ENCODE peak calls at places on chromosomes 12 and 14, in ten cellular contexts. One of them, this sample, is unnamed. For H3K36me3, the result is how much of the 10 kb centered on the place peaks cover.

GRCh38 chr12:45425426-45425825 is 209.5 kb downstream of the ANO6 start:
- DNase-seq in transverse colon: no peak
- DNase-seq in aorta: no peak
- DNase-seq in stomach: no peak
- DNase-seq in MG63: no peak
- DNase-seq in heart right ventricle: no peak
- DNase-seq in small intestine: no peak
- DNase-seq in thyroid gland: no peak
- DNase-seq in gastrocnemius medialis: no peak
- DNase-seq in cardiac muscle cell: no peak
- DNase-seq in this sample: no peak

GRCh38 chr12:2682301-2683282 is 112.2 kb upstream of the FKBP4 start:
- DNase-seq in transverse colon: peak
- DNase-seq in aorta: peak
- DNase-seq in stomach: no peak
- DNase-seq in MG63: peak
- DNase-seq in heart right ventricle: no peak
- DNase-seq in small intestine: peak
- DNase-seq in thyroid gland: peak
- DNase-seq in gastrocnemius medialis: no peak
- DNase-seq in cardiac muscle cell: peak
- DNase-seq in this sample: no peak

GRCh38 chr12:95623554-95624170 is 72.4 kb upstream of the USP44 start:
- DNase-seq in transverse colon: peak
- DNase-seq in aorta: peak
- DNase-seq in stomach: peak
- DNase-seq in MG63: peak
- DNase-seq in heart right ventricle: peak
- DNase-seq in small intestine: peak
- DNase-seq in thyroid gland: peak
- DNase-seq in gastrocnemius medialis: no peak
- DNase-seq in cardiac muscle cell: peak
- DNase-seq in this sample: peak

GRCh38 chr12:127054531-127054930 is 1212.4 kb upstream of the TMEM132C start:
- DNase-seq in transverse colon: no peak
- DNase-seq in aorta: no peak
- DNase-seq in stomach: no peak
- DNase-seq in MG63: peak
- DNase-seq in heart right ventricle: no peak
- DNase-seq in small intestine: no peak
- DNase-seq in thyroid gland: no peak
- DNase-seq in gastrocnemius medialis: no peak
- DNase-seq in cardiac muscle cell: no peak
- DNase-seq in this sample: no peak

GRCh38 chr14:52950410-52950897 is 396 bp downstream of the FERMT2 start:
- DNase-seq in transverse colon: peak
- DNase-seq in aorta: peak
- DNase-seq in stomach: peak
- DNase-seq in MG63: peak
- DNase-seq in heart right ventricle: peak
- DNase-seq in small intestine: peak
- DNase-seq in thyroid gland: peak
- DNase-seq in gastrocnemius medialis: no peak
- DNase-seq in cardiac muscle cell: peak
- DNase-seq in this sample: no peak

GRCh38 chr12:51884676-51885229 is 3.1 kb upstream of the ANKRD33 start:
- DNase-seq in transverse colon: no peak
- DNase-seq in aorta: no peak
- DNase-seq in stomach: no peak
- DNase-seq in MG63: no peak
- DNase-seq in heart right ventricle: no peak
- DNase-seq in small intestine: peak
- DNase-seq in thyroid gland: no peak
- DNase-seq in gastrocnemius medialis: no peak
- DNase-seq in cardiac muscle cell: no peak
- DNase-seq in this sample: no peak

GRCh38 chr12:6332459-6332858 is 9.4 kb downstream of the TNFRSF1A start:
- DNase-seq in transverse colon: no peak
- DNase-seq in aorta: no peak
- DNase-seq in stomach: no peak
- DNase-seq in MG63: peak
- DNase-seq in heart right ventricle: no peak
- DNase-seq in small intestine: peak
- DNase-seq in thyroid gland: no peak
- DNase-seq in gastrocnemius medialis: no peak
- DNase-seq in cardiac muscle cell: no peak
- DNase-seq in this sample: no peak

GRCh38 chr14:66359500-66359899 is 126.7 kb upstream of the CCDC196 start:
- DNase-seq in transverse colon: no peak
- DNase-seq in aorta: no peak
- DNase-seq in stomach: no peak
- DNase-seq in MG63: no peak
- DNase-seq in heart right ventricle: peak
- DNase-seq in small intestine: peak
- DNase-seq in thyroid gland: no peak
- DNase-seq in gastrocnemius medialis: no peak
- DNase-seq in cardiac muscle cell: peak
- DNase-seq in this sample: no peak

GRCh38 chr12:64682572-64683277 is 72.4 kb downstream of the RASSF3 start:
- DNase-seq in transverse colon: peak
- DNase-seq in aorta: no peak
- DNase-seq in stomach: no peak
- DNase-seq in MG63: peak
- DNase-seq in heart right ventricle: peak
- DNase-seq in small intestine: no peak
- DNase-seq in thyroid gland: no peak
- DNase-seq in gastrocnemius medialis: no peak
- DNase-seq in cardiac muscle cell: peak
- DNase-seq in this sample: no peak

GRCh38 chr14:76985021-76985420 is 43.5 kb downstream of the IRF2BPL start:
- DNase-seq in transverse colon: no peak
- DNase-seq in aorta: no peak
- DNase-seq in stomach: no peak
- DNase-seq in MG63: no peak
- DNase-seq in heart right ventricle: no peak
- DNase-seq in small intestine: no peak
- DNase-seq in thyroid gland: no peak
- DNase-seq in gastrocnemius medialis: no peak
- DNase-seq in cardiac muscle cell: peak
- DNase-seq in this sample: no peak

GRCh38 chr12:52280319-52280795 is 5.9 kb downstream of the KRT86 start:
- DNase-seq in transverse colon: peak
- DNase-seq in aorta: peak
- DNase-seq in stomach: peak
- DNase-seq in MG63: peak
- DNase-seq in heart right ventricle: peak
- DNase-seq in small intestine: no peak
- DNase-seq in thyroid gland: peak
- DNase-seq in gastrocnemius medialis: no peak
- DNase-seq in cardiac muscle cell: no peak
- DNase-seq in this sample: peak

GRCh38 chr12:49920241-49920914 is 16.7 kb upstream of the FAIM2 start:
- DNase-seq in transverse colon: no peak
- DNase-seq in aorta: peak
- DNase-seq in stomach: no peak
- DNase-seq in MG63: peak
- DNase-seq in heart right ventricle: no peak
- DNase-seq in small intestine: no peak
- DNase-seq in thyroid gland: no peak
- DNase-seq in gastrocnemius medialis: no peak
- DNase-seq in cardiac muscle cell: no peak
- DNase-seq in this sample: no peak

GRCh38 chr12:49548822-49549648 is 10.2 kb downstream of the KCNH3 start:
- DNase-seq in transverse colon: peak
- DNase-seq in aorta: peak
- DNase-seq in stomach: peak
- DNase-seq in MG63: no peak
- DNase-seq in heart right ventricle: no peak
- DNase-seq in small intestine: no peak
- DNase-seq in thyroid gland: peak
- DNase-seq in gastrocnemius medialis: no peak
- DNase-seq in cardiac muscle cell: peak
- DNase-seq in this sample: no peak

GRCh38 chr14:69114763-69115162 is 38.2 kb downstream of the DCAF5 start:
- DNase-seq in transverse colon: no peak
- DNase-seq in aorta: no peak
- DNase-seq in stomach: no peak
- DNase-seq in MG63: no peak
- DNase-seq in heart right ventricle: no peak
- DNase-seq in small intestine: no peak
- DNase-seq in thyroid gland: no peak
- DNase-seq in gastrocnemius medialis: no peak
- DNase-seq in cardiac muscle cell: no peak
- DNase-seq in this sample: no peak
- H3K36me3 ChIP-seq in transverse colon: under half
- H3K36me3 ChIP-seq in aorta: under half
- H3K36me3 ChIP-seq in stomach: under half
- H3K36me3 ChIP-seq in MG63: under half
- H3K36me3 ChIP-seq in heart right ventricle: half or more
- H3K36me3 ChIP-seq in small intestine: under half
- H3K36me3 ChIP-seq in thyroid gland: under half
- H3K36me3 ChIP-seq in gastrocnemius medialis: under half
- H3K36me3 ChIP-seq in cardiac muscle cell: under half
- H3K36me3 ChIP-seq in this sample: half or more

DNA sequence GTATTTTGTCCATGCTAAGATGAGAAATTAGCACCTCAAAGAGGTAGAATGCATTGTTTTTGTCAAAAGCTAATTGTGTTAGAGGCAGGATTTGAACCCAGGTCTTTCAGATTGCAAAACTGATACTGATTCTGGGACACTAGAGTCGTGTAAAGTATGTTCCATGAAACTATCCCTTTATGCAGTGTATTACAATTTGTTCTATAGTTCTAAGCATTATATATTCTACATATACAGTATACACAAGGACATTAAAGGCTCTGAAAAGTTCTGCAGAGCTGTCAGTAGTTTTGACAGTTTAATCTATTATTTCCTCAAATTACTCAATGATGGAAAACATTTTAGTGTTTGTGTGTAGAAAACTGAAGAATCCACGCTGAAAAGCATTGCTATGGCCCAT is 6.3 kb downstream of the SERPINA1 start:
- DNase-seq in transverse colon: no peak
- DNase-seq in aorta: no peak
- DNase-seq in stomach: no peak
- DNase-seq in MG63: no peak
- DNase-seq in heart right ventricle: no peak
- DNase-seq in small intestine: no peak
- DNase-seq in thyroid gland: no peak
- DNase-seq in gastrocnemius medialis: no peak
- DNase-seq in cardiac muscle cell: no peak
- DNase-seq in this sample: no peak
- H3K36me3 ChIP-seq in transverse colon: under half
- H3K36me3 ChIP-seq in aorta: under half
- H3K36me3 ChIP-seq in stomach: under half
- H3K36me3 ChIP-seq in MG63: under half
- H3K36me3 ChIP-seq in heart right ventricle: under half
- H3K36me3 ChIP-seq in small intestine: under half
- H3K36me3 ChIP-seq in thyroid gland: under half
- H3K36me3 ChIP-seq in gastrocnemius medialis: under half
- H3K36me3 ChIP-seq in cardiac muscle cell: under half
- H3K36me3 ChIP-seq in this sample: under half

GRCh38 chr14:90613446-90613845 is 202.8 kb downstream of the TTC7B start:
- DNase-seq in transverse colon: no peak
- DNase-seq in aorta: no peak
- DNase-seq in stomach: no peak
- DNase-seq in MG63: no peak
- DNase-seq in heart right ventricle: no peak
- DNase-seq in small intestine: no peak
- DNase-seq in thyroid gland: no peak
- DNase-seq in gastrocnemius medialis: no peak
- DNase-seq in cardiac muscle cell: no peak
- DNase-seq in this sample: no peak
- H3K36me3 ChIP-seq in transverse colon: under half
- H3K36me3 ChIP-seq in aorta: under half
- H3K36me3 ChIP-seq in stomach: under half
- H3K36me3 ChIP-seq in MG63: under half
- H3K36me3 ChIP-seq in heart right ventricle: under half
- H3K36me3 ChIP-seq in small intestine: under half
- H3K36me3 ChIP-seq in thyroid gland: under half
- H3K36me3 ChIP-seq in gastrocnemius medialis: under half
- H3K36me3 ChIP-seq in cardiac muscle cell: under half
- H3K36me3 ChIP-seq in this sample: under half

GRCh38 chr12:123614531-123614930 is 12.6 kb downstream of the DDX55 start:
- DNase-seq in transverse colon: no peak
- DNase-seq in aorta: no peak
- DNase-seq in stomach: no peak
- DNase-seq in MG63: peak
- DNase-seq in heart right ventricle: no peak
- DNase-seq in small intestine: no peak
- DNase-seq in thyroid gland: no peak
- DNase-seq in gastrocnemius medialis: no peak
- DNase-seq in cardiac muscle cell: no peak
- DNase-seq in this sample: no peak

GRCh38 chr12:123617580-123617979 is 15.7 kb downstream of the DDX55 start:
- DNase-seq in transverse colon: no peak
- DNase-seq in aorta: no peak
- DNase-seq in stomach: no peak
- DNase-seq in MG63: no peak
- DNase-seq in heart right ventricle: no peak
- DNase-seq in small intestine: no peak
- DNase-seq in thyroid gland: no peak
- DNase-seq in gastrocnemius medialis: no peak
- DNase-seq in cardiac muscle cell: no peak
- DNase-seq in this sample: no peak

GRCh38 chr12:123608192-123608591 is 6.3 kb downstream of the DDX55 start:
- DNase-seq in transverse colon: no peak
- DNase-seq in aorta: no peak
- DNase-seq in stomach: no peak
- DNase-seq in MG63: no peak
- DNase-seq in heart right ventricle: no peak
- DNase-seq in small intestine: peak
- DNase-seq in thyroid gland: no peak
- DNase-seq in gastrocnemius medialis: no peak
- DNase-seq in cardiac muscle cell: no peak
- DNase-seq in this sample: no peak

GRCh38 chr12:123617144-123617543 is 15.2 kb downstream of the DDX55 start:
- DNase-seq in transverse colon: no peak
- DNase-seq in aorta: no peak
- DNase-seq in stomach: no peak
- DNase-seq in MG63: no peak
- DNase-seq in heart right ventricle: no peak
- DNase-seq in small intestine: no peak
- DNase-seq in thyroid gland: no peak
- DNase-seq in gastrocnemius medialis: no peak
- DNase-seq in cardiac muscle cell: no peak
- DNase-seq in this sample: no peak

GRCh38 chr12:123614110-123614509 is 12.2 kb downstream of the DDX55 start:
- DNase-seq in transverse colon: no peak
- DNase-seq in aorta: no peak
- DNase-seq in stomach: no peak
- DNase-seq in MG63: no peak
- DNase-seq in heart right ventricle: no peak
- DNase-seq in small intestine: no peak
- DNase-seq in thyroid gland: no peak
- DNase-seq in gastrocnemius medialis: no peak
- DNase-seq in cardiac muscle cell: no peak
- DNase-seq in this sample: no peak
- H3K36me3 ChIP-seq in transverse colon: under half
- H3K36me3 ChIP-seq in aorta: under half
- H3K36me3 ChIP-seq in stomach: half or more
- H3K36me3 ChIP-seq in MG63: half or more
- H3K36me3 ChIP-seq in heart right ventricle: half or more
- H3K36me3 ChIP-seq in small intestine: under half
- H3K36me3 ChIP-seq in thyroid gland: half or more
- H3K36me3 ChIP-seq in gastrocnemius medialis: under half
- H3K36me3 ChIP-seq in cardiac muscle cell: half or more
- H3K36me3 ChIP-seq in this sample: half or more

GRCh38 chr14:103690332-103690731 is 24.9 kb downstream of the XRCC3 start:
- DNase-seq in transverse colon: no peak
- DNase-seq in aorta: peak
- DNase-seq in stomach: no peak
- DNase-seq in MG63: no peak
- DNase-seq in heart right ventricle: no peak
- DNase-seq in small intestine: no peak
- DNase-seq in thyroid gland: no peak
- DNase-seq in gastrocnemius medialis: no peak
- DNase-seq in cardiac muscle cell: no peak
- DNase-seq in this sample: no peak
- H3K36me3 ChIP-seq in transverse colon: under half
- H3K36me3 ChIP-seq in aorta: under half
- H3K36me3 ChIP-seq in stomach: under half
- H3K36me3 ChIP-seq in MG63: under half
- H3K36me3 ChIP-seq in heart right ventricle: half or more
- H3K36me3 ChIP-seq in small intestine: under half
- H3K36me3 ChIP-seq in thyroid gland: under half
- H3K36me3 ChIP-seq in gastrocnemius medialis: under half
- H3K36me3 ChIP-seq in cardiac muscle cell: under half
- H3K36me3 ChIP-seq in this sample: under half

This sample was measured in tibial nerve.